ENCODE peak calls at places on chromosomes 6 and 20, in six cellular contexts. V, K, H, A, T and S are unnamed samples.

GRCh38 chr6:149208071-149208670 is 109.3 kb upstream of the TAB2 start:
- DNase-seq in T (no peak), A (no peak), K (no peak), V (no peak), H (no peak), S (no peak)

GRCh38 chr6:80480478-80481157 is 374.1 kb downstream of the BCKDHB start:
- DNase-seq in K (no peak), A (no peak), V (no peak), H (no peak), T (no peak), S (no peak)

GRCh38 chr20:51014797-51015722 is 7.8 kb downstream of the KCNG1 start:
- DNase-seq in V (no peak), H (peak), K (no peak), A (peak), T (peak), S (no peak)

GRCh38 chr6:5981274-5982026 is 25.3 kb downstream of the NRN1 start:
- DNase-seq in T (no peak), V (no peak), K (no peak), A (no peak), H (no peak), S (no peak)

GRCh38 chr6:52360028-52360427 is 1.9 kb upstream of the PAQR8 start:
- DNase-seq in V (no peak), H (no peak), T (no peak), A (no peak), K (no peak), S (no peak)

GRCh38 chr20:53880108-53880641 is 190.2 kb downstream of the BCAS1 start:
- DNase-seq in H (no peak), T (no peak), V (no peak), A (no peak), K (no peak), S (no peak)

GRCh38 chr6:21914121-21914973 is 320.8 kb downstream of the SOX4 start:
- DNase-seq in V (peak), T (no peak), K (peak), A (peak), H (no peak), S (peak)

GRCh38 chr6:160088069-160088773 is 33.4 kb upstream of the SLC22A1 start:
- DNase-seq in K (peak), A (peak), H (peak), V (no peak), T (peak), S (no peak)

GRCh38 chr6:2578729-2579128 is 172.0 kb downstream of the MYLK4 start:
- DNase-seq in A (no peak), V (no peak), H (no peak), K (no peak), T (no peak), S (no peak)

GRCh38 chr6:6793388-6794250 is 205.1 kb downstream of the LY86 start:
- DNase-seq in A (no peak), H (no peak), T (no peak), K (no peak), V (peak), S (no peak)

GRCh38 chr6:43254138-43254817 is 11.0 kb downstream of the TTBK1 start:
- DNase-seq in T (peak), A (no peak), K (no peak), V (no peak), H (no peak), S (no peak)

GRCh38 chr6:169158182-169158573 is 95.5 kb downstream of the THBS2 start:
- DNase-seq in V (no peak), T (no peak), H (peak), A (peak), K (no peak), S (no peak)

GRCh38 chr6:38180586-38180985 is 361.1 kb downstream of the ZFAND3 start:
- DNase-seq in T (no peak), K (no peak), A (no peak), H (no peak), V (no peak), S (no peak)

GRCh38 chr20:49888341-49889244 is 26.7 kb downstream of the SPATA2 start:
- DNase-seq in H (peak), K (no peak), V (no peak), A (peak), T (peak), S (no peak)

GRCh38 chr6:36364669-36365479 is 22.6 kb downstream of the ETV7 start:
- DNase-seq in V (no peak), K (peak), T (no peak), H (no peak), A (no peak), S (no peak)

GRCh38 chr6:12278915-12279314 is 11.2 kb upstream of the EDN1 start:
- DNase-seq in A (no peak), H (no peak), T (no peak), V (no peak), K (no peak), S (no peak)

GRCh38 chr6:111361648-111362047 is 121.4 kb downstream of the REV3L start:
- DNase-seq in A (no peak), T (peak), H (no peak), K (no peak), V (peak), S (no peak)

GRCh38 chr6:142846883-142847287 is 98.1 kb downstream of the HIVEP2 start:
- DNase-seq in K (no peak), A (peak), H (no peak), T (peak), V (no peak), S (peak)
- H3K4me3 ChIP-seq in K (no peak), A (no peak), H (no peak), T (no peak), V (no peak), S (peak)

GRCh38 chr20:43752051-43752360 is 25.2 kb upstream of the GTSF1L start:
- DNase-seq in K (no peak), V (no peak), T (no peak), H (no peak), A (no peak), S (no peak)
- H3K4me3 ChIP-seq in K (no peak), V (no peak), T (no peak), H (no peak), A (no peak), S (no peak)

GRCh38 chr6:29626948-29627761 is 5.8 kb downstream of the GABBR1 start:
- DNase-seq in V (no peak), T (no peak), H (peak), A (no peak), K (no peak), S (no peak)
- H3K4me3 ChIP-seq in V (peak), T (peak), H (peak), A (peak), K (peak), S (peak)

GRCh38 chr20:56925696-56926101 is 296.6 kb downstream of the TFAP2C start:
- DNase-seq in V (no peak), A (no peak), H (no peak), K (peak), T (peak), S (no peak)
- H3K4me3 ChIP-seq in V (no peak), A (no peak), H (no peak), K (no peak), T (peak), S (no peak)

GRCh38 chr20:288956-289692 is 1.4 kb downstream of the C20orf96 start:
- DNase-seq in H (no peak), K (no peak), T (no peak), V (no peak), A (no peak), S (no peak)
- H3K4me3 ChIP-seq in H (no peak), K (no peak), T (peak), V (peak), A (peak), S (no peak)

DNA sequence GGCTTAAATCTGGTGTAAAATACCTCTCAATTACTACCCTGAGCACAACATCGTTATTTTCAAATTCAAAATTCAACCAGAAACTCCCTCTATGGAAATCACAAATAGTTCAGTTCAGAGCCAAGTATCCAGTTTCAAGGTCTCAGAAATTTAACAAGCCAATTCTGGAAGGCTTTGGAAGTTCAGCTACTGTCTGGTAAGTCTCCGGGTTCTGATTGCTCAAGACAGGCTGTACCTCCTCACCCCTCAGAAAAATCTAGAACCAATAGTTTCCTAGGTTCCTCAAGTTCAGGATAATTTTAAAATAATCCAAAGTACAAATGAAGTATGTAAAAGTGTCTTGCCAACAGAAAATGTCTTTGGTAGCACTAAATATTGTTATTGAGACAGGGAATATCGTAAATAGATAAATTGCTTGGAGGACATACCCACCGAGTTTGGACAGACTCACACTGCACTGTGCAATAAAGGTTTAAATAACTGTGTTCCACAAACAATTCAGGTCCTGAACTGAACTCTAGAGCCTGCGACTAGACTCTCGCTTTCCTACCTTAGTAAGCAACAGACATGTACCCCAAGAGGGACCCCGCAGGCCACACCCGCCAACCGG is 729 bp downstream of the ATG5 start:
- DNase-seq in K (no peak), T (no peak), A (no peak), V (no peak), H (no peak), S (no peak)
- H3K4me3 ChIP-seq in K (peak), T (peak), A (peak), V (peak), H (peak), S (peak)